ENCODE peak calls at places on chromosomes 13 and 19, in five cellular contexts. F, L, E, S and P are unnamed samples.

GRCh38 chr13:30421093-30422055 is 919 bp upstream of the UBE2L5 start:
- DNase-seq in S (peak; percentile 78), L (no peak), E (peak; percentile 77), F (peak; percentile 68), P (peak; percentile 27)

GRCh38 chr13:112687836-112688559 is 1.8 kb upstream of the ATP11A start:
- DNase-seq in F (no peak), S (no peak), L (no peak), E (no peak), P (no peak)

GRCh38 chr19:14471436-14472187 is 3.5 kb downstream of the PTGER1 start:
- DNase-seq in L (no peak), E (peak; percentile 37), S (no peak), F (no peak), P (no peak)

GRCh38 chr19:5994407-5995165 is 16.6 kb upstream of the RANBP3 start:
- DNase-seq in L (no peak), S (no peak), F (no peak), E (no peak), P (no peak)

GRCh38 chr13:97975280-97975850 is 21.9 kb downstream of the IPO5 start:
- DNase-seq in L (no peak), E (no peak), F (no peak), S (no peak), P (no peak)

GRCh38 chr19:3189702-3190469 is 4.2 kb downstream of the NCLN start:
- DNase-seq in E (no peak), F (peak; percentile 69), L (no peak), S (no peak), P (no peak)

GRCh38 chr19:48206402-48207093 is 36.1 kb downstream of the ZSWIM9 start:
- DNase-seq in L (no peak), F (no peak), E (no peak), S (no peak), P (no peak)

GRCh38 chr19:5403968-5404640 is 51.1 kb upstream of the ZNRF4 start:
- DNase-seq in F (peak; percentile 86), S (peak; percentile 98), E (no peak), L (peak; percentile 63), P (peak; percentile 93)

GRCh38 chr19:35397064-35397463 is 26.2 kb downstream of the GPR42 start:
- DNase-seq in E (no peak), F (no peak), L (no peak), S (no peak), P (no peak)

GRCh38 chr13:48574036-48574796 is 41.3 kb upstream of the RCBTB2 start:
- DNase-seq in E (no peak), S (no peak), L (no peak), F (no peak), P (no peak)

GRCh38 chr13:48576448-48576993 is 43.6 kb upstream of the RCBTB2 start:
- DNase-seq in L (no peak), S (no peak), F (no peak), E (no peak), P (no peak)

GRCh38 chr13:48578516-48579166 is 45.8 kb upstream of the RCBTB2 start:
- DNase-seq in E (no peak), S (no peak), F (no peak), L (no peak), P (no peak)

GRCh38 chr13:48573213-48573612 is 40.3 kb upstream of the RCBTB2 start:
- DNase-seq in E (no peak), F (no peak), S (no peak), L (no peak), P (no peak)

DNA sequence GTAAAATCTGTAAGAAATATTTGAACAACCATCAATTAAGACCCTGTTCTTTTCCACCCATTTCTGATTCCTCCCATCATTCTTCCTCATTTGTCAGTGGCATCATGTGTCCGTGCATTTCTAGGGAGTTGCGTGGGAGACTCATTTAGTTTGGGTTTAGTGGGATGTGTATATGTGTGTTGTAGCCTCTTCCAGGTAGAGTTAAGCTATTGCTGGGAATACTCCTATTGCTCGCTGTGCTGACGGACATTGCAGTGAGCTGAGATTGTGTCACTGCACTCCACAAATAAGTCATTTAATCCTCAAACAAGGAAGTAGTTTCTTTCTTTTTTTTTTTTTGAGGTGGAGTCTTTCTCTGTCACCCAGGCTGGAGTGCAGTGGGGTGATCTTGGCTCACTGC is 42.1 kb upstream of the RCBTB2 start:
- DNase-seq in E (no peak), S (no peak), F (no peak), L (no peak), P (no peak)
- TF ChIP-seq YY1 in E (no peak), S (no peak), F (no peak), L (no peak), P (no peak)

GRCh38 chr19:10422846-10423245 is 2.5 kb downstream of the PDE4A start:
- DNase-seq in E (peak; percentile 25), F (no peak), L (no peak), S (no peak), P (no peak)

GRCh38 chr19:10427169-10427568 is 6.8 kb downstream of the PDE4A start:
- DNase-seq in F (no peak), S (no peak), E (no peak), L (no peak), P (no peak)

GRCh38 chr19:10421240-10421948 is 1.1 kb downstream of the PDE4A start:
- DNase-seq in S (no peak), L (no peak), E (no peak), F (peak; percentile 7), P (no peak)

GRCh38 chr19:10421981-10422461 is 1.7 kb downstream of the PDE4A start:
- DNase-seq in F (peak; percentile 9), L (no peak), E (no peak), S (no peak), P (no peak)

GRCh38 chr19:10424011-10424637 is 3.8 kb downstream of the PDE4A start:
- DNase-seq in F (peak; percentile 76), S (peak; percentile 97), L (peak; percentile 58), E (peak; percentile 97), P (no peak)
- H3K4me1 ChIP-seq in F (peaks cover 33% of the 10 kb centered on the region), S (peaks cover 18% of the 10 kb centered on the region), L (peaks cover 41% of the 10 kb centered on the region), E (no peaks in the 10 kb centered on the region), P (peaks cover 17% of the 10 kb centered on the region)

GRCh38 chr19:30733826-30734550 is 361.8 kb downstream of the ZNF536 start:
- DNase-seq in L (no peak), F (no peak), S (no peak), E (peak; percentile 67), P (no peak)
- TF ChIP-seq YY1 in L (no peak), F (no peak), S (no peak), E (no peak), P (no peak)

GRCh38 chr19:16327501-16327900 is 2.9 kb downstream of the KLF2 start:
- DNase-seq in L (no peak), F (no peak), S (no peak), E (no peak), P (no peak)

GRCh38 chr19:16325671-16326400 is 1.2 kb downstream of the KLF2 start:
- DNase-seq in F (no peak), E (peak; percentile 52), L (no peak), S (peak; percentile 87), P (no peak)

GRCh38 chr19:16327131-16327450 is 2.5 kb downstream of the KLF2 start:
- DNase-seq in L (no peak), S (no peak), E (no peak), F (no peak), P (no peak)

GRCh38 chr19:16325161-16325527 is 518 bp downstream of the KLF2 start:
- DNase-seq in F (peak; percentile 77), S (peak; percentile 71), L (no peak), E (peak; percentile 65), P (no peak)

GRCh38 chr19:16326401-16327130 is 1.9 kb downstream of the KLF2 start:
- DNase-seq in L (no peak), S (peak; percentile 81), F (no peak), E (no peak), P (no peak)
- H3K4me1 ChIP-seq in L (peaks cover 22% of the 10 kb centered on the region), S (peaks cover 6% of the 10 kb centered on the region), F (peaks cover 8% of the 10 kb centered on the region), E (no peaks in the 10 kb centered on the region), P (peaks cover 4% of the 10 kb centered on the region)

DNA sequence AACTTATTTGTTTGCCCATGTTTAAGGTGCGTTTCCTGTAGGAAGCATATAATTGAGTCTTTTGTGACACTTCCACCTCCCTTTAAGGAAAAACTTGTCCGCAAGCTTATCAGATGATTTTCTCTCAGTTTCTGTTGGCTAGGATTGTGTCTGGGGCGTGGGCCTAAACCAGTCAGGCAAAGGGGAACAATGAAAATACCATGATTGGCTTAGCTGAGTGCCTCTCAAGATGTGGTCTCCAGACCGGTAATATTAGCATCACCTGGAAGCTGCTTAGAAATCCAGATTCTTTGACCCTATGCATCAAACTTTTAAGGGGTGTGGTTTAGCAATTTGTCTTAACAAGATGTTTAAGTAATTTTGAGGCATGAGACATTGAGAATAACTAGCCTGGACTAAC is 20.0 kb downstream of the SLAIN1 start:
- DNase-seq in E (no peak), S (no peak), F (no peak), L (no peak), P (no peak)
- TF ChIP-seq YY1 in E (no peak), S (no peak), F (no peak), L (no peak), P (no peak)

GRCh38 chr19:17556995-17557394 is 1.5 kb downstream of the COLGALT1 start:
- DNase-seq in F (no peak), E (no peak), S (no peak), L (no peak), P (no peak)
- H3K4me1 ChIP-seq in F (peaks cover 10% of the 10 kb centered on the region), E (no peaks in the 10 kb centered on the region), S (peaks cover 7% of the 10 kb centered on the region), L (peaks cover 25% of the 10 kb centered on the region), P (peaks cover 10% of the 10 kb centered on the region)